ENCODE peak calls at places on chromosomes 1 and 21, in six cellular contexts. One of them, this sample, is unnamed. For H3K4me1, the result is how much of the 10 kb centered on the place peaks cover.

GRCh38 chr1:27299385-27300252 is 22.3 kb upstream of the TMEM222 start:
- DNase-seq in SK-N-SH: peak
- DNase-seq in H1: no peak
- DNase-seq in HepG2: peak
- DNase-seq in K562: no peak
- DNase-seq in HCT116: no peak
- DNase-seq in this sample: peak

GRCh38 chr21:46616656-46617055 is 11.8 kb upstream of the S100B start:
- DNase-seq in HepG2: no peak
- DNase-seq in SK-N-SH: no peak
- DNase-seq in HCT116: no peak
- DNase-seq in H1: no peak
- DNase-seq in K562: no peak
- DNase-seq in this sample: no peak

GRCh38 chr1:180530501-180530900 is 28.1 kb upstream of the ACBD6 start:
- DNase-seq in HepG2: peak
- DNase-seq in H1: no peak
- DNase-seq in HCT116: no peak
- DNase-seq in K562: no peak
- DNase-seq in SK-N-SH: no peak
- DNase-seq in this sample: no peak

GRCh38 chr1:59557549-59557885 is 257.2 kb upstream of the HOOK1 start:
- DNase-seq in H1: no peak
- DNase-seq in K562: no peak
- DNase-seq in SK-N-SH: no peak
- DNase-seq in HCT116: no peak
- DNase-seq in HepG2: no peak
- DNase-seq in this sample: no peak

GRCh38 chr1:96843196-96843595 is 121.6 kb downstream of the PTBP2 start:
- DNase-seq in SK-N-SH: no peak
- DNase-seq in H1: no peak
- DNase-seq in HepG2: no peak
- DNase-seq in K562: no peak
- DNase-seq in HCT116: no peak
- DNase-seq in this sample: no peak

GRCh38 chr1:86382878-86383277 is 13.2 kb downstream of the ODF2L start:
- DNase-seq in K562: no peak
- DNase-seq in SK-N-SH: no peak
- DNase-seq in HCT116: no peak
- DNase-seq in H1: no peak
- DNase-seq in HepG2: no peak
- DNase-seq in this sample: no peak

GRCh38 chr1:145858937-145859490 is at the start of gene PIAS3:
- DNase-seq in HepG2: peak
- DNase-seq in SK-N-SH: peak
- DNase-seq in K562: peak
- DNase-seq in HCT116: peak
- DNase-seq in H1: peak
- DNase-seq in this sample: peak

GRCh38 chr21:28579986-28580550 is 412.6 kb downstream of the LTN1 start:
- DNase-seq in K562: no peak
- DNase-seq in H1: no peak
- DNase-seq in SK-N-SH: no peak
- DNase-seq in HepG2: no peak
- DNase-seq in HCT116: no peak
- DNase-seq in this sample: peak

GRCh38 chr21:25826652-25827051 is 91.9 kb downstream of the GABPA start:
- DNase-seq in K562: no peak
- DNase-seq in SK-N-SH: no peak
- DNase-seq in H1: no peak
- DNase-seq in HepG2: no peak
- DNase-seq in HCT116: no peak
- DNase-seq in this sample: no peak

GRCh38 chr1:166693673-166694297 is 145.5 kb upstream of the POGK start:
- DNase-seq in HepG2: no peak
- DNase-seq in H1: no peak
- DNase-seq in HCT116: no peak
- DNase-seq in K562: peak
- DNase-seq in SK-N-SH: no peak
- DNase-seq in this sample: no peak

GRCh38 chr1:204494281-204495077 is at the start of gene PIK3C2B:
- DNase-seq in SK-N-SH: peak
- DNase-seq in HCT116: peak
- DNase-seq in HepG2: peak
- DNase-seq in H1: peak
- DNase-seq in K562: peak
- DNase-seq in this sample: peak

GRCh38 chr1:235407419-235407818 is 40.2 kb downstream of the TBCE start:
- DNase-seq in K562: no peak
- DNase-seq in HCT116: no peak
- DNase-seq in H1: peak
- DNase-seq in HepG2: no peak
- DNase-seq in SK-N-SH: no peak
- DNase-seq in this sample: no peak

GRCh38 chr1:91673603-91674002 is 173.0 kb downstream of the CDC7 start:
- DNase-seq in SK-N-SH: no peak
- DNase-seq in HCT116: no peak
- DNase-seq in H1: no peak
- DNase-seq in HepG2: no peak
- DNase-seq in K562: no peak
- DNase-seq in this sample: no peak

GRCh38 chr1:112981461-112982233 is 25.7 kb upstream of the SLC16A1 start:
- DNase-seq in HepG2: no peak
- DNase-seq in K562: no peak
- DNase-seq in SK-N-SH: no peak
- DNase-seq in HCT116: no peak
- DNase-seq in H1: no peak
- DNase-seq in this sample: no peak

GRCh38 chr1:115158181-115158580 is 68.9 kb upstream of the TSPAN2 start:
- DNase-seq in SK-N-SH: no peak
- DNase-seq in H1: no peak
- DNase-seq in HCT116: no peak
- DNase-seq in K562: no peak
- DNase-seq in HepG2: no peak
- DNase-seq in this sample: no peak

GRCh38 chr1:222234351-222234750 is 313.6 kb downstream of the HHIPL2 start:
- DNase-seq in HepG2: no peak
- DNase-seq in HCT116: no peak
- DNase-seq in H1: no peak
- DNase-seq in SK-N-SH: no peak
- DNase-seq in K562: no peak
- DNase-seq in this sample: no peak

GRCh38 chr1:100528861-100529260 is 9.1 kb upstream of the GPR88 start:
- DNase-seq in SK-N-SH: no peak
- DNase-seq in HCT116: no peak
- DNase-seq in H1: no peak
- DNase-seq in HepG2: no peak
- DNase-seq in K562: no peak
- DNase-seq in this sample: no peak

GRCh38 chr1:2175055-2175414 is 19.5 kb downstream of the FAAP20 start:
- DNase-seq in SK-N-SH: no peak
- DNase-seq in H1: no peak
- DNase-seq in HepG2: no peak
- DNase-seq in HCT116: no peak
- DNase-seq in K562: no peak
- DNase-seq in this sample: no peak

GRCh38 chr1:89271616-89272015 is 1.0 kb downstream of the GBP5 start:
- DNase-seq in H1: no peak
- DNase-seq in K562: no peak
- DNase-seq in HepG2: no peak
- DNase-seq in SK-N-SH: no peak
- DNase-seq in HCT116: no peak
- DNase-seq in this sample: no peak

GRCh38 chr1:87355894-87356293 is 27.2 kb downstream of the LMO4 start:
- DNase-seq in K562: no peak
- DNase-seq in SK-N-SH: no peak
- DNase-seq in HCT116: no peak
- DNase-seq in HepG2: no peak
- DNase-seq in H1: no peak
- DNase-seq in this sample: no peak

GRCh38 chr21:17693801-17694200 is 81.1 kb upstream of the BTG3 start:
- DNase-seq in H1: no peak
- DNase-seq in HepG2: no peak
- DNase-seq in HCT116: no peak
- DNase-seq in SK-N-SH: no peak
- DNase-seq in K562: peak
- DNase-seq in this sample: no peak

DNA sequence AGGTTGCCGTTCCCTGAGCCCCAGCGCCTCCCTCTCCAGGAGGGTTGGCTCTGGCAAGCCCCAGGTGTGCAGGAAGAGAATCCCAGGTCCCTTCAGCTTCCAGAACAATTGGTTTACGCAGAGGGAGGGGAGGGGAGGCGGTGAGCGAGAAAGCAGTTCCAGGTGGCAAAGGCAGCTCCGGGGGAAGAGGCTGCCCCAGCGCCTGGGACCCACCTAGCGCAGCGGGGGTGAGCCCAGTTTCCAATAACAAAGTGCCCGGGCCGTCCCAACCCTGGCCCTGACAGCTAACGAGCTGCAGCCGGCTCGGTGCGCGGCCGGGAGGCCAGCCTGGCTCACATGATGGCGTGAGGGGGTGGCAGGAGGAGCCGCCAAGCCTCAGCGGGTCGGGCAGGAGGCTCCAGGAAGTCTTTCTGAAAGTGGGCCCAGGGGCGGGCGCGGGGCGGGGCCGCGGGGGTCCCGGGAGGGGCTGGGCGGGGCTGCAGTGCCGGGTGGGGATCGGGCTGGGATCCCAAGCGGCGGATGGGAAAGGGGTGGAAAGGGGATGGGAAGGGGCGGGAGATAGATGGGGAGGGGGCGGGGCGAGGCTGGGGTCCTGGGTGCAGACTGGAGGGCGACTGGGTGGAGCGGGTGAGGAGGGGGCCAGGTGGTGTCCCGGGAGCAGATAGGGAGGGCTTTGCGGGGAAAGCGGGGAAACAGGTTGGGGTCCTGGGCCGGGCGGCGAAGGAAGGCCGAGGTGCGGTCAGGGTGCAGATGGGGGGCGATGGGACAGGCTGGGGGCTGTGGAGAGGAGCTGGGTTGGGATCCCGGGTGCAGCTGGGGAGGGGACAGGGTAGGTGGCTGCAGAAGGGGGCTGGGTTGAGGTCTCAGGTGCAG is 22.8 kb downstream of the DHRS3 start:
- DNase-seq in HepG2: no peak
- DNase-seq in K562: no peak
- DNase-seq in H1: peak
- DNase-seq in HCT116: no peak
- DNase-seq in SK-N-SH: peak
- DNase-seq in this sample: no peak
- H3K4me1 ChIP-seq in HepG2: half or more
- H3K4me1 ChIP-seq in K562: under half
- H3K4me1 ChIP-seq in H1: under half
- H3K4me1 ChIP-seq in HCT116: under half
- H3K4me1 ChIP-seq in SK-N-SH: under half
- H3K4me1 ChIP-seq in this sample: under half

GRCh38 chr1:38026592-38027200 is 14.2 kb downstream of the UTP11 start:
- DNase-seq in HepG2: no peak
- DNase-seq in HCT116: no peak
- DNase-seq in SK-N-SH: no peak
- DNase-seq in H1: no peak
- DNase-seq in K562: peak
- DNase-seq in this sample: no peak
- TF ChIP-seq YY1 in HepG2: no peak
- TF ChIP-seq YY1 in HCT116: no peak
- TF ChIP-seq YY1 in SK-N-SH: no peak
- TF ChIP-seq YY1 in H1: no peak
- TF ChIP-seq YY1 in K562: no peak
- TF ChIP-seq YY1 in this sample: no peak

DNA sequence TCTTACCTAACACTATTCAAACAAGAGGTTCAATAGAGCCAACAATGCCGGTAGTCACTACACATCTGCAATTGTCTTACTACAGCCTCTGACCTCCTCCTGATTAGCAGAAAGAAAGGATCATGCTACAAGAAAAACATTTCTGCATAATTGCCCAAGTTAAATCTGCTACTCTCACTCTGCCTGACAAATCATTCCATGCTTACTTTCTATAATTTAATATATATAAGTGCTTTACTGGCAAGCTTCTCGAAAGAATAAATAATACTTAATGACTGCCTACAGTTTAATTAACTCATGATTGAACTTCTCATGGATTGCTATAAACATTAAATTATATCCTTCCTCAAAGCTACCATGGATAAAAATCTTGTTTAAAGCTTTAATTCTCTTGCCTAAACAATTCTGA is 156.0 kb downstream of the SLC45A1 start:
- DNase-seq in SK-N-SH: no peak
- DNase-seq in HCT116: no peak
- DNase-seq in K562: no peak
- DNase-seq in HepG2: peak
- DNase-seq in H1: no peak
- DNase-seq in this sample: no peak
- H3K4me1 ChIP-seq in SK-N-SH: under half
- H3K4me1 ChIP-seq in HCT116: under half
- H3K4me1 ChIP-seq in K562: under half
- H3K4me1 ChIP-seq in HepG2: half or more
- H3K4me1 ChIP-seq in H1: under half
- H3K4me1 ChIP-seq in this sample: under half

GRCh38 chr1:223621312-223621734 is 44.2 kb downstream of the CAPN8 start:
- DNase-seq in H1: no peak
- DNase-seq in SK-N-SH: no peak
- DNase-seq in K562: no peak
- DNase-seq in HepG2: peak
- DNase-seq in HCT116: no peak
- DNase-seq in this sample: no peak

GRCh38 chr1:223618680-223619079 is 46.8 kb downstream of the CAPN8 start:
- DNase-seq in K562: no peak
- DNase-seq in H1: no peak
- DNase-seq in SK-N-SH: no peak
- DNase-seq in HCT116: no peak
- DNase-seq in HepG2: no peak
- DNase-seq in this sample: no peak

GRCh38 chr1:223620297-223620900 is 45.1 kb downstream of the CAPN8 start:
- DNase-seq in HCT116: no peak
- DNase-seq in HepG2: no peak
- DNase-seq in SK-N-SH: peak
- DNase-seq in H1: no peak
- DNase-seq in K562: peak
- DNase-seq in this sample: no peak

GRCh38 chr1:223617671-223618070 is 47.8 kb downstream of the CAPN8 start:
- DNase-seq in H1: no peak
- DNase-seq in HepG2: no peak
- DNase-seq in HCT116: no peak
- DNase-seq in SK-N-SH: no peak
- DNase-seq in K562: no peak
- DNase-seq in this sample: no peak

DNA sequence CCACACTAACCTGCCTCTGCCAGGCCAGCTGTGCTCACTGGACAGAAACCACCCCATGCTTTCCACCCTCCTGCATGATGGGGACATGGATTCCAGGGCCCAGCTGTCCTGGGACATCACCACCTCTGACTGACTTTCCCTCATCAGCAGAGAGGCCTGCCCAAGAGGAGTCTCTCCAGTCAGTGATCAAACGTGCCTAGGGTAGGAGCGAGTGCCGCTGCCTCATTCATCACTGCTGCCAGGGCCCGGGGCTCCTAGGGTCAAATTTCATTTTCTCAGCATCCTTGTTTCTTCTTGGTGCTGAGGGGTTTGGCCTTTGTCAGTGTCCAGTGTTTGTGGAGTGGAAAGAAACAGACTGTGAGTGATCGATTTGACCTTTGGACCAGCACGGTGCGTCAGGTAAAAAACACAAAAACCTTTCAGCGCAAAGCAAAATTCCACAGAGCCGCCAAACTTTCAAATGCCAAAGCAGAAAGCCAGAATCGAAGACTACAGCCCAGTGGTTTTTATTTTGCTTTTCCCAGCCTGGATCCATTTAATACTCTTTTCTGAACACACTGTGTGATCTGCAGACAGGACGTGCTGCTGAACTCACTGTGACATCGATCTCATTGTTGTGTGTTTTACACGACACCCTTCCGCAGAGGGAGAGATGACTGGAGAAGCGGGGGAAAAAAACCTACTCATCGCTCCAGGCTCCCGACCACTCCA is 43.2 kb downstream of the CAPN8 start:
- DNase-seq in SK-N-SH: no peak
- DNase-seq in H1: no peak
- DNase-seq in HepG2: peak
- DNase-seq in K562: no peak
- DNase-seq in HCT116: no peak
- DNase-seq in this sample: no peak
- TF ChIP-seq YY1 in SK-N-SH: no peak
- TF ChIP-seq YY1 in H1: no peak
- TF ChIP-seq YY1 in HepG2: no peak
- TF ChIP-seq YY1 in K562: no peak
- TF ChIP-seq YY1 in HCT116: no peak
- TF ChIP-seq YY1 in this sample: no peak

This sample was measured in NT2/D1.